ENCODE peak calls at places on chromosome 13, in five cellular contexts. N, G, U, I and S are unnamed samples.

GRCh38 chr13:38386421-38386820 is 36.8 kb downstream of the UFM1 start:
- DNase-seq in N (no peak), G (peak), U (no peak), I (no peak), S (no peak)

GRCh38 chr13:23570099-23570926 is at the start of gene TNFRSF19:
- DNase-seq in N (no peak), G (peak), U (no peak), I (no peak), S (no peak)

GRCh38 chr13:106534844-106535551 is 464 bp downstream of the EFNB2 start:
- DNase-seq in N (no peak), G (peak), U (no peak), I (peak), S (no peak)

GRCh38 chr13:60654405-60654804 is 257.4 kb downstream of the TDRD3 start:
- DNase-seq in N (no peak), G (no peak), U (peak), I (peak), S (peak)

GRCh38 chr13:99442273-99442895 is 58.9 kb upstream of the TM9SF2 start:
- DNase-seq in N (peak), G (peak), U (peak), I (peak), S (peak)

GRCh38 chr13:27104606-27105005 is 67.0 kb downstream of the USP12 start:
- DNase-seq in N (no peak), G (no peak), U (no peak), I (no peak), S (no peak)

GRCh38 chr13:36858285-36858684 is 39.3 kb downstream of the RFXAP start:
- DNase-seq in N (no peak), G (peak), U (no peak), I (peak), S (peak)

GRCh38 chr13:51759240-51759639 is 44.7 kb downstream of the DHRS12 start:
- DNase-seq in N (no peak), G (peak), U (no peak), I (no peak), S (no peak)

GRCh38 chr13:36745436-36745835 is 71.6 kb downstream of the SERTM1 start:
- DNase-seq in N (no peak), G (no peak), U (no peak), I (no peak), S (no peak)

GRCh38 chr13:112781881-112782361 is 92.1 kb downstream of the ATP11A start:
- DNase-seq in N (no peak), G (no peak), U (peak), I (no peak), S (no peak)

GRCh38 chr13:107716241-107716640 is 499.1 kb downstream of the LIG4 start:
- DNase-seq in N (no peak), G (no peak), U (no peak), I (no peak), S (no peak)

GRCh38 chr13:30450066-30450465 is 15.7 kb downstream of the HMGB1 start:
- DNase-seq in N (no peak), G (no peak), U (no peak), I (no peak), S (no peak)

GRCh38 chr13:75357576-75358295 is 124.2 kb downstream of the TBC1D4 start:
- DNase-seq in N (no peak), G (peak), U (no peak), I (peak), S (no peak)

GRCh38 chr13:110423689-110424302 is 116.7 kb downstream of the COL4A2 start:
- DNase-seq in N (no peak), G (no peak), U (no peak), I (no peak), S (no peak)

GRCh38 chr13:97274782-97275252 is 52.7 kb downstream of the MBNL2 start:
- DNase-seq in N (no peak), G (peak), U (no peak), I (peak), S (no peak)

GRCh38 chr13:42969558-42970172 is 22.4 kb downstream of the EPSTI1 start:
- DNase-seq in N (peak), G (peak), U (peak), I (peak), S (no peak)

GRCh38 chr13:53045110-53045509 is 16.5 kb downstream of the OLFM4 start:
- DNase-seq in N (peak), G (no peak), U (no peak), I (no peak), S (no peak)

GRCh38 chr13:50404769-50405168 is 389.5 kb downstream of the KCNRG start:
- DNase-seq in N (no peak), G (no peak), U (no peak), I (no peak), S (no peak)

GRCh38 chr13:52925775-52926285 is 77.4 kb upstream of the PCDH8 start:
- DNase-seq in N (no peak), G (no peak), U (no peak), I (no peak), S (no peak)

GRCh38 chr13:32976046-32976781 is 40.0 kb upstream of the KL start:
- DNase-seq in N (no peak), G (no peak), U (no peak), I (no peak), S (no peak)

GRCh38 chr13:73040479-73040878 is 18.3 kb upstream of the KLF5 start:
- DNase-seq in N (no peak), G (no peak), U (no peak), I (no peak), S (no peak)

GRCh38 chr13:101346161-101346560 is 70.1 kb downstream of the NALCN start:
- DNase-seq in N (no peak), G (peak), U (no peak), I (no peak), S (no peak)

GRCh38 chr13:72781461-72782439 is at the start of the genes DIS3 and PIBF1:
- DNase-seq in N (peak), G (peak), U (peak), I (peak), S (peak)

GRCh38 chr13:53198017-53198416 is 169.4 kb downstream of the OLFM4 start:
- DNase-seq in N (no peak), G (no peak), U (no peak), I (no peak), S (no peak)

GRCh38 chr13:49400755-49401659 is 42.9 kb downstream of the CAB39L start:
- DNase-seq in N (peak), G (peak), U (peak), I (peak), S (no peak)

GRCh38 chr13:109135018-109135417 is 505.6 kb downstream of the MYO16 start:
- DNase-seq in N (no peak), G (no peak), U (no peak), I (peak), S (no peak)

GRCh38 chr13:52461265-52461664 is 6.0 kb downstream of the CKAP2 start:
- DNase-seq in N (no peak), G (no peak), U (no peak), I (no peak), S (no peak)

GRCh38 chr13:110236831-110237261 is 70.1 kb downstream of the COL4A1 start:
- DNase-seq in N (peak), G (no peak), U (no peak), I (no peak), S (no peak)

GRCh38 chr13:48412881-48413351 is at the start of gene LPAR6:
- DNase-seq in N (peak), G (peak), U (no peak), I (peak), S (no peak)

GRCh38 chr13:95754069-95754468 is 77.1 kb downstream of the DNAJC3 start:
- DNase-seq in N (no peak), G (no peak), U (no peak), I (no peak), S (no peak)

GRCh38 chr13:27053902-27054595 is 117.6 kb downstream of the USP12 start:
- DNase-seq in N (no peak), G (peak), U (no peak), I (no peak), S (no peak)

GRCh38 chr13:78601124-78601885 is 2.0 kb downstream of the POU4F1 start:
- DNase-seq in N (no peak), G (peak), U (no peak), I (no peak), S (no peak)